ENCODE peak calls at places on chromosomes 1 and 21, in six cellular contexts. One of them, this sample, is unnamed.

GRCh38 chr1:179529482-179529881 is 46.3 kb downstream of the NPHS2 start:
- DNase-seq in left ventricle myocardium inferior: no peak
- DNase-seq in astrocyte: no peak
- DNase-seq in prostate gland: no peak
- DNase-seq in astrocyte of the cerebellum: no peak
- DNase-seq in HepG2: no peak
- DNase-seq in this sample: no peak

GRCh38 chr1:3350441-3351261 is 103.8 kb upstream of the ARHGEF16 start:
- DNase-seq in left ventricle myocardium inferior: peak
- DNase-seq in astrocyte: no peak
- DNase-seq in prostate gland: no peak
- DNase-seq in astrocyte of the cerebellum: no peak
- DNase-seq in HepG2: peak
- DNase-seq in this sample: no peak

GRCh38 chr21:42179316-42179715 is 39.6 kb upstream of the ABCG1 start:
- DNase-seq in left ventricle myocardium inferior: no peak
- DNase-seq in astrocyte: no peak
- DNase-seq in prostate gland: no peak
- DNase-seq in astrocyte of the cerebellum: no peak
- DNase-seq in HepG2: no peak
- DNase-seq in this sample: no peak

GRCh38 chr21:46227811-46228344 is 696 bp downstream of the LSS start:
- DNase-seq in left ventricle myocardium inferior: no peak
- DNase-seq in astrocyte: no peak
- DNase-seq in prostate gland: no peak
- DNase-seq in astrocyte of the cerebellum: no peak
- DNase-seq in HepG2: no peak
- DNase-seq in this sample: no peak

GRCh38 chr1:156537027-156537426 is 35.3 kb downstream of the IQGAP3 start:
- DNase-seq in left ventricle myocardium inferior: no peak
- DNase-seq in astrocyte: no peak
- DNase-seq in prostate gland: no peak
- DNase-seq in astrocyte of the cerebellum: no peak
- DNase-seq in HepG2: no peak
- DNase-seq in this sample: no peak

GRCh38 chr1:119327436-119328155 is 41.0 kb upstream of the HAO2 start:
- DNase-seq in left ventricle myocardium inferior: no peak
- DNase-seq in astrocyte: peak
- DNase-seq in prostate gland: peak
- DNase-seq in astrocyte of the cerebellum: no peak
- DNase-seq in HepG2: peak
- DNase-seq in this sample: peak

GRCh38 chr1:58397187-58397820 is 149.2 kb downstream of the OMA1 start:
- DNase-seq in left ventricle myocardium inferior: no peak
- DNase-seq in astrocyte: peak
- DNase-seq in prostate gland: no peak
- DNase-seq in astrocyte of the cerebellum: no peak
- DNase-seq in HepG2: peak
- DNase-seq in this sample: peak

GRCh38 chr1:818611-819291 is 105.0 kb upstream of the SAMD11 start:
- DNase-seq in left ventricle myocardium inferior: no peak
- DNase-seq in astrocyte: no peak
- DNase-seq in prostate gland: no peak
- DNase-seq in astrocyte of the cerebellum: no peak
- DNase-seq in HepG2: no peak
- DNase-seq in this sample: no peak

GRCh38 chr21:36703626-36704280 is 4.8 kb downstream of the SIM2 start:
- DNase-seq in left ventricle myocardium inferior: no peak
- DNase-seq in astrocyte: no peak
- DNase-seq in prostate gland: no peak
- DNase-seq in astrocyte of the cerebellum: no peak
- DNase-seq in HepG2: no peak
- DNase-seq in this sample: no peak

GRCh38 chr1:169550294-169550693 is 36.0 kb downstream of the F5 start:
- DNase-seq in left ventricle myocardium inferior: no peak
- DNase-seq in astrocyte: peak
- DNase-seq in prostate gland: no peak
- DNase-seq in astrocyte of the cerebellum: peak
- DNase-seq in HepG2: peak
- DNase-seq in this sample: no peak

GRCh38 chr1:161046574-161047167 is 894 bp upstream of the USF1 start:
- DNase-seq in left ventricle myocardium inferior: no peak
- DNase-seq in astrocyte: no peak
- DNase-seq in prostate gland: no peak
- DNase-seq in astrocyte of the cerebellum: no peak
- DNase-seq in HepG2: no peak
- DNase-seq in this sample: no peak

GRCh38 chr1:117821782-117822447 is 107.5 kb downstream of the GDAP2 start:
- DNase-seq in left ventricle myocardium inferior: no peak
- DNase-seq in astrocyte: peak
- DNase-seq in prostate gland: peak
- DNase-seq in astrocyte of the cerebellum: peak
- DNase-seq in HepG2: peak
- DNase-seq in this sample: peak

GRCh38 chr21:41752231-41752681 is 14.6 kb downstream of the RIPK4 start:
- DNase-seq in left ventricle myocardium inferior: no peak
- DNase-seq in astrocyte: peak
- DNase-seq in prostate gland: no peak
- DNase-seq in astrocyte of the cerebellum: no peak
- DNase-seq in HepG2: no peak
- DNase-seq in this sample: peak

DNA sequence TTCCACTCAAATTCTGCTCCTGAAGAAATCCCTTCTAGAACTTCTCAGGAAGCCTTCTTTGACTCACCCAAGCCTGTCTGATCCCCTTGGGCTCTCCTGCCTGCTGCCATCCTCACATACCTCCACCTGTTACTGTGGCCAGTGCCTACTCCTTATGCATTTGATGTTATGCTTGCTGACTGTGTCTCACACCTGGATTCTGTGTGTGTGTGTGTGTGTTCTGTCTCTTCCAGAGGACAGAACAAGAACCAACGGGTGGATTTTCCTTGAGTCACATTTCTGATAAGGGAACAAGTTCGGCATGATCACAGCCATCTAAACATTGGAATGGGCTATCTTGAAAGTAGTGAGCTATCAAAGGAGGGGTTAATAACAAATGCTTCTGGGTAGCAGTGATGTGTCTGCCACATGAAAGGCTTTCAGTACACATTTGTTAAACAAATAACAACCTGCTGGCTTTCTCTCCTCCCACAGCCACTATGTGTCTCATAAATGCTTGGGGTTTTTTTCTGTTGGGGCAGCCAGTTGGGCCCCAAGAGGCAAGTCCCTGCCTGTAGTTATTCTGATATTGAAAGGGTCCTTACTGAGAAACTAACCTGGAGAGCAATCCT is 8.9 kb upstream of the GPR37L1 start:
- DNase-seq in left ventricle myocardium inferior: no peak
- DNase-seq in astrocyte: no peak
- DNase-seq in prostate gland: no peak
- DNase-seq in astrocyte of the cerebellum: no peak
- DNase-seq in HepG2: peak
- DNase-seq in this sample: no peak
- TF ChIP-seq CTCF in left ventricle myocardium inferior: no peak
- TF ChIP-seq CTCF in astrocyte: no peak
- TF ChIP-seq CTCF in prostate gland: no peak
- TF ChIP-seq CTCF in astrocyte of the cerebellum: no peak
- TF ChIP-seq CTCF in HepG2: no peak
- TF ChIP-seq CTCF in this sample: no peak

GRCh38 chr21:15436031-15436430 is 293.8 kb upstream of the USP25 start:
- DNase-seq in left ventricle myocardium inferior: no peak
- DNase-seq in astrocyte: no peak
- DNase-seq in prostate gland: peak
- DNase-seq in astrocyte of the cerebellum: no peak
- DNase-seq in HepG2: no peak
- DNase-seq in this sample: no peak
- H3K4me3 ChIP-seq in left ventricle myocardium inferior: no peak
- H3K4me3 ChIP-seq in astrocyte: no peak
- H3K4me3 ChIP-seq in prostate gland: no peak
- H3K4me3 ChIP-seq in astrocyte of the cerebellum: no peak
- H3K4me3 ChIP-seq in HepG2: no peak
- H3K4me3 ChIP-seq in this sample: no peak

DNA sequence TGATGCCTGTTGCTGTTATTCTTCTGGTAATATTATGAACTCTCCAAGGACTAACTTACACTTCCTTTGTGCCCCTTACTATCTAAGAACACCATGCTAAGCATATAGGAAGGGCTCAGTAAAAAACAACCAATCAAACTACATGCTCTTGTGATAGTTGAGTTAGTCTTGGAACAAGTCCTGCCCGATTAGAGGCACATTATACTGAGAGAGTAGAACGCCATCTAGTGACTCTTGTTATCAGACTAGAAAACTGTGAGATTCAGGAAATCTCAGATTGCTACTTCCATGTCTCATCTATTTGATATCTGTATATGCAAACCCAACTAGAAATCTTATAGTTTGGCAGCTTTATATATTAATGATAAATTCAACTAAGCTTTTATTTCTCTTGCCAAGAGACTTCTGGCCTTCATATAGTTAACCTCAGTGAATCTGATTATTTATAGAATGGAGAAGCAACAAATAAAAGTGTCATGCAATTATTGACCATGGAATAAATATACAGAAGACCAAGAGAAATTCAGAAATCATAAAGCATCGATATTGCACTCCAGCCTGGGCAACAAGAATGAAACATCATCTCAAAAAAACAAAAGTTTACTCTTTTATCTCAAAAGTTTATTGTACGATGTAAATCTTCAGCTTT is 7.8 kb upstream of the SRRM1 start:
- DNase-seq in left ventricle myocardium inferior: no peak
- DNase-seq in astrocyte: peak
- DNase-seq in prostate gland: peak
- DNase-seq in astrocyte of the cerebellum: peak
- DNase-seq in HepG2: peak
- DNase-seq in this sample: peak
- TF ChIP-seq CTCF in left ventricle myocardium inferior: peak
- TF ChIP-seq CTCF in astrocyte: peak
- TF ChIP-seq CTCF in prostate gland: peak
- TF ChIP-seq CTCF in astrocyte of the cerebellum: peak
- TF ChIP-seq CTCF in HepG2: peak
- TF ChIP-seq CTCF in this sample: peak

GRCh38 chr21:25983745-25984144 is 186.8 kb downstream of the APP start:
- DNase-seq in left ventricle myocardium inferior: no peak
- DNase-seq in astrocyte: no peak
- DNase-seq in prostate gland: no peak
- DNase-seq in astrocyte of the cerebellum: no peak
- DNase-seq in HepG2: no peak
- DNase-seq in this sample: no peak

GRCh38 chr21:25986928-25987327 is 183.6 kb downstream of the APP start:
- DNase-seq in left ventricle myocardium inferior: no peak
- DNase-seq in astrocyte: no peak
- DNase-seq in prostate gland: no peak
- DNase-seq in astrocyte of the cerebellum: no peak
- DNase-seq in HepG2: no peak
- DNase-seq in this sample: no peak

GRCh38 chr21:25984538-25984937 is 186.0 kb downstream of the APP start:
- DNase-seq in left ventricle myocardium inferior: no peak
- DNase-seq in astrocyte: no peak
- DNase-seq in prostate gland: no peak
- DNase-seq in astrocyte of the cerebellum: no peak
- DNase-seq in HepG2: no peak
- DNase-seq in this sample: no peak

GRCh38 chr21:25985990-25986389 is 184.6 kb downstream of the APP start:
- DNase-seq in left ventricle myocardium inferior: no peak
- DNase-seq in astrocyte: no peak
- DNase-seq in prostate gland: no peak
- DNase-seq in astrocyte of the cerebellum: no peak
- DNase-seq in HepG2: no peak
- DNase-seq in this sample: no peak

DNA sequence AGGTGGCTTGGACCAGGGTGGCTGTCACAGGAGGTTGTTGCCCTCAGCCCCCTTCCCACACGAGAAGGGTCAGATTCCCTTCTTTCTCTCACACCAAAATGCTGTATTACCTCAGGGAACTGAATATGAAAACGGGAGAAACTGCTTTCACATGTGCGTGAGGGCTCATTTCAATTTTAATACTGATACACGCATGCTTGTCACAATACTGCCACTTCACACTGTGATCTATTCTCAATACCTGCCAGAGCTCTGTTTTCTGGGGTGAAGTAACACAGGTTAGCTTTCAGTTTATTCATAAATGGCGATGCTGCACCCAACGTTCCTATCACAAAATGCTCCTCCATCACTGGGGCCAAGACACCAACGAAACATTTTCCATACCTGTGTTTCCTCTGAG is 181.8 kb downstream of the APP start:
- DNase-seq in left ventricle myocardium inferior: no peak
- DNase-seq in astrocyte: no peak
- DNase-seq in prostate gland: no peak
- DNase-seq in astrocyte of the cerebellum: no peak
- DNase-seq in HepG2: no peak
- DNase-seq in this sample: no peak
- H3K4me3 ChIP-seq in left ventricle myocardium inferior: no peak
- H3K4me3 ChIP-seq in astrocyte: no peak
- H3K4me3 ChIP-seq in prostate gland: no peak
- H3K4me3 ChIP-seq in astrocyte of the cerebellum: no peak
- H3K4me3 ChIP-seq in HepG2: no peak
- H3K4me3 ChIP-seq in this sample: no peak

GRCh38 chr1:17671741-17672140 is 83.4 kb upstream of the ACTL8 start:
- DNase-seq in left ventricle myocardium inferior: no peak
- DNase-seq in astrocyte: no peak
- DNase-seq in prostate gland: no peak
- DNase-seq in astrocyte of the cerebellum: no peak
- DNase-seq in HepG2: no peak
- DNase-seq in this sample: no peak
- TF ChIP-seq CTCF in left ventricle myocardium inferior: no peak
- TF ChIP-seq CTCF in astrocyte: no peak
- TF ChIP-seq CTCF in prostate gland: no peak
- TF ChIP-seq CTCF in astrocyte of the cerebellum: no peak
- TF ChIP-seq CTCF in HepG2: no peak
- TF ChIP-seq CTCF in this sample: no peak

DNA sequence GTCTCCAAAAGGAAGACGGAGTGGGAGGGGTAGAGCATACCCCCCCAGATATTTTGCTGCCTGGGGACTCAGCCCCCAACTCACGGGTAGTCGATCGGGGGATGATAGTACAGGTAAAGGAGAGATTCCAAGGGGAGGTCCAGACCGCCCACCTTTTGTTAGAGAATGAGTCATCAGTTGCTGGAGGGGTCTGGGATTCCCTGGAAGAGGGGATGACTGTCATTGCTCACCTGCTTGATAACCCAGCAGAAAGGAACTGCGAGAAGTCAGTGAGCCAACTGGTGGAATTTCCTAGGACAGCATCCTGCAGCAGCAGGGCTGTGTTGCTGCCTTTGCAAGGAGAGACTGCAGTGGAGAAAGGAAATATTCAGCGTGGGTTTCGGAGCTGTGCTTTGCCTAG is 64.4 kb downstream of the MACF1 start:
- DNase-seq in left ventricle myocardium inferior: no peak
- DNase-seq in astrocyte: no peak
- DNase-seq in prostate gland: no peak
- DNase-seq in astrocyte of the cerebellum: no peak
- DNase-seq in HepG2: no peak
- DNase-seq in this sample: no peak
- H3K4me3 ChIP-seq in left ventricle myocardium inferior: peak
- H3K4me3 ChIP-seq in astrocyte: peak
- H3K4me3 ChIP-seq in prostate gland: peak
- H3K4me3 ChIP-seq in astrocyte of the cerebellum: peak
- H3K4me3 ChIP-seq in HepG2: no peak
- H3K4me3 ChIP-seq in this sample: peak

This sample was measured in BJ.